ENCODE peak calls at places on chromosome 21, in nine cellular contexts. One of them, this sample, is unnamed.

GRCh38 chr21:42208801-42209490 is 10.0 kb upstream of the ABCG1 start:
- DNase-seq in activated CD4-positive, CD25-positive, alpha-beta regulatory T cell treated with anti-CD3 and anti-CD28 coated beads, Interleukin-2, amount 50 U/mL, for 16 hours: no peak
- DNase-seq in activated CD4-positive, alpha-beta T cell treated with anti-CD3 and anti-CD28 coated beads for 36 hours: no peak
- DNase-seq in NCI-H748 treated with DMSO at 0.1 percent for 48 hours: no peak
- DNase-seq in anterior cingulate cortex: no peak
- DNase-seq in Calu3: no peak
- DNase-seq in HS-27A: no peak
- DNase-seq in A172: no peak
- DNase-seq in adrenal gland: no peak
- DNase-seq in this sample: no peak

GRCh38 chr21:38955495-38955894 is 149.8 kb downstream of the ETS2 start:
- DNase-seq in Calu3: no peak
- DNase-seq in HS-27A: no peak
- DNase-seq in activated CD4-positive, alpha-beta T cell treated with anti-CD3 and anti-CD28 coated beads for 36 hours: no peak
- DNase-seq in activated CD4-positive, CD25-positive, alpha-beta regulatory T cell treated with anti-CD3 and anti-CD28 coated beads, Interleukin-2, amount 50 U/mL, for 16 hours: no peak
- DNase-seq in A172: peak
- DNase-seq in adrenal gland: no peak
- DNase-seq in NCI-H748 treated with DMSO at 0.1 percent for 48 hours: no peak
- DNase-seq in anterior cingulate cortex: no peak
- DNase-seq in this sample: no peak

GRCh38 chr21:37367758-37368535 is 1.4 kb downstream of the DYRK1A start:
- DNase-seq in HS-27A: no peak
- DNase-seq in adrenal gland: peak
- DNase-seq in Calu3: peak
- DNase-seq in activated CD4-positive, alpha-beta T cell treated with anti-CD3 and anti-CD28 coated beads for 36 hours: peak
- DNase-seq in activated CD4-positive, CD25-positive, alpha-beta regulatory T cell treated with anti-CD3 and anti-CD28 coated beads, Interleukin-2, amount 50 U/mL, for 16 hours: no peak
- DNase-seq in NCI-H748 treated with DMSO at 0.1 percent for 48 hours: no peak
- DNase-seq in A172: peak
- DNase-seq in anterior cingulate cortex: no peak
- DNase-seq in this sample: peak

GRCh38 chr21:37855568-37856391 is 60.5 kb downstream of the KCNJ6 start:
- DNase-seq in A172: peak
- DNase-seq in adrenal gland: no peak
- DNase-seq in NCI-H748 treated with DMSO at 0.1 percent for 48 hours: no peak
- DNase-seq in HS-27A: peak
- DNase-seq in anterior cingulate cortex: no peak
- DNase-seq in Calu3: no peak
- DNase-seq in activated CD4-positive, CD25-positive, alpha-beta regulatory T cell treated with anti-CD3 and anti-CD28 coated beads, Interleukin-2, amount 50 U/mL, for 16 hours: no peak
- DNase-seq in activated CD4-positive, alpha-beta T cell treated with anti-CD3 and anti-CD28 coated beads for 36 hours: no peak
- DNase-seq in this sample: peak

GRCh38 chr21:33078907-33079582 is 9.1 kb downstream of the OLIG1 start:
- DNase-seq in activated CD4-positive, alpha-beta T cell treated with anti-CD3 and anti-CD28 coated beads for 36 hours: peak
- DNase-seq in anterior cingulate cortex: peak
- DNase-seq in adrenal gland: no peak
- DNase-seq in Calu3: peak
- DNase-seq in NCI-H748 treated with DMSO at 0.1 percent for 48 hours: no peak
- DNase-seq in activated CD4-positive, CD25-positive, alpha-beta regulatory T cell treated with anti-CD3 and anti-CD28 coated beads, Interleukin-2, amount 50 U/mL, for 16 hours: no peak
- DNase-seq in HS-27A: peak
- DNase-seq in A172: peak
- DNase-seq in this sample: peak

GRCh38 chr21:21159253-21159899 is 161.2 kb downstream of the NCAM2 start:
- DNase-seq in activated CD4-positive, CD25-positive, alpha-beta regulatory T cell treated with anti-CD3 and anti-CD28 coated beads, Interleukin-2, amount 50 U/mL, for 16 hours: no peak
- DNase-seq in NCI-H748 treated with DMSO at 0.1 percent for 48 hours: peak
- DNase-seq in A172: no peak
- DNase-seq in Calu3: no peak
- DNase-seq in adrenal gland: no peak
- DNase-seq in anterior cingulate cortex: no peak
- DNase-seq in activated CD4-positive, alpha-beta T cell treated with anti-CD3 and anti-CD28 coated beads for 36 hours: no peak
- DNase-seq in HS-27A: no peak
- DNase-seq in this sample: no peak

GRCh38 chr21:42262826-42263225 is 43.9 kb downstream of the ABCG1 start:
- DNase-seq in A172: peak
- DNase-seq in activated CD4-positive, alpha-beta T cell treated with anti-CD3 and anti-CD28 coated beads for 36 hours: no peak
- DNase-seq in anterior cingulate cortex: no peak
- DNase-seq in HS-27A: no peak
- DNase-seq in Calu3: peak
- DNase-seq in adrenal gland: peak
- DNase-seq in activated CD4-positive, CD25-positive, alpha-beta regulatory T cell treated with anti-CD3 and anti-CD28 coated beads, Interleukin-2, amount 50 U/mL, for 16 hours: no peak
- DNase-seq in NCI-H748 treated with DMSO at 0.1 percent for 48 hours: no peak
- DNase-seq in this sample: peak

GRCh38 chr21:39105341-39105765 is 77.9 kb downstream of the PSMG1 start:
- DNase-seq in NCI-H748 treated with DMSO at 0.1 percent for 48 hours: no peak
- DNase-seq in Calu3: no peak
- DNase-seq in activated CD4-positive, alpha-beta T cell treated with anti-CD3 and anti-CD28 coated beads for 36 hours: no peak
- DNase-seq in A172: no peak
- DNase-seq in HS-27A: no peak
- DNase-seq in activated CD4-positive, CD25-positive, alpha-beta regulatory T cell treated with anti-CD3 and anti-CD28 coated beads, Interleukin-2, amount 50 U/mL, for 16 hours: no peak
- DNase-seq in adrenal gland: no peak
- DNase-seq in anterior cingulate cortex: no peak
- DNase-seq in this sample: no peak

GRCh38 chr21:19268634-19269138 is 865.1 kb upstream of the TMPRSS15 start:
- DNase-seq in anterior cingulate cortex: no peak
- DNase-seq in adrenal gland: no peak
- DNase-seq in activated CD4-positive, CD25-positive, alpha-beta regulatory T cell treated with anti-CD3 and anti-CD28 coated beads, Interleukin-2, amount 50 U/mL, for 16 hours: no peak
- DNase-seq in activated CD4-positive, alpha-beta T cell treated with anti-CD3 and anti-CD28 coated beads for 36 hours: no peak
- DNase-seq in NCI-H748 treated with DMSO at 0.1 percent for 48 hours: no peak
- DNase-seq in HS-27A: no peak
- DNase-seq in Calu3: no peak
- DNase-seq in A172: no peak
- DNase-seq in this sample: no peak

GRCh38 chr21:14797543-14797942 is 251.4 kb upstream of the SAMSN1 start:
- DNase-seq in activated CD4-positive, CD25-positive, alpha-beta regulatory T cell treated with anti-CD3 and anti-CD28 coated beads, Interleukin-2, amount 50 U/mL, for 16 hours: no peak
- DNase-seq in HS-27A: no peak
- DNase-seq in NCI-H748 treated with DMSO at 0.1 percent for 48 hours: no peak
- DNase-seq in anterior cingulate cortex: no peak
- DNase-seq in adrenal gland: no peak
- DNase-seq in Calu3: no peak
- DNase-seq in activated CD4-positive, alpha-beta T cell treated with anti-CD3 and anti-CD28 coated beads for 36 hours: no peak
- DNase-seq in A172: no peak
- DNase-seq in this sample: no peak

GRCh38 chr21:14086553-14086952 is 124.2 kb downstream of the LIPI start:
- DNase-seq in activated CD4-positive, CD25-positive, alpha-beta regulatory T cell treated with anti-CD3 and anti-CD28 coated beads, Interleukin-2, amount 50 U/mL, for 16 hours: no peak
- DNase-seq in activated CD4-positive, alpha-beta T cell treated with anti-CD3 and anti-CD28 coated beads for 36 hours: no peak
- DNase-seq in NCI-H748 treated with DMSO at 0.1 percent for 48 hours: no peak
- DNase-seq in Calu3: no peak
- DNase-seq in anterior cingulate cortex: no peak
- DNase-seq in HS-27A: no peak
- DNase-seq in A172: no peak
- DNase-seq in adrenal gland: no peak
- DNase-seq in this sample: no peak

GRCh38 chr21:45156459-45156858 is 82.1 kb downstream of the ADARB1 start:
- DNase-seq in HS-27A: no peak
- DNase-seq in anterior cingulate cortex: no peak
- DNase-seq in A172: no peak
- DNase-seq in adrenal gland: no peak
- DNase-seq in activated CD4-positive, alpha-beta T cell treated with anti-CD3 and anti-CD28 coated beads for 36 hours: no peak
- DNase-seq in NCI-H748 treated with DMSO at 0.1 percent for 48 hours: no peak
- DNase-seq in Calu3: no peak
- DNase-seq in activated CD4-positive, CD25-positive, alpha-beta regulatory T cell treated with anti-CD3 and anti-CD28 coated beads, Interleukin-2, amount 50 U/mL, for 16 hours: no peak
- DNase-seq in this sample: peak

GRCh38 chr21:42389449-42389835 is 6.4 kb downstream of the TMPRSS3 start:
- DNase-seq in anterior cingulate cortex: no peak
- DNase-seq in A172: no peak
- DNase-seq in activated CD4-positive, CD25-positive, alpha-beta regulatory T cell treated with anti-CD3 and anti-CD28 coated beads, Interleukin-2, amount 50 U/mL, for 16 hours: no peak
- DNase-seq in HS-27A: no peak
- DNase-seq in adrenal gland: no peak
- DNase-seq in Calu3: peak
- DNase-seq in activated CD4-positive, alpha-beta T cell treated with anti-CD3 and anti-CD28 coated beads for 36 hours: no peak
- DNase-seq in NCI-H748 treated with DMSO at 0.1 percent for 48 hours: peak
- DNase-seq in this sample: no peak

GRCh38 chr21:45802956-45803612 is 159.6 kb downstream of the PCBP3 start:
- DNase-seq in A172: no peak
- DNase-seq in activated CD4-positive, alpha-beta T cell treated with anti-CD3 and anti-CD28 coated beads for 36 hours: no peak
- DNase-seq in Calu3: no peak
- DNase-seq in activated CD4-positive, CD25-positive, alpha-beta regulatory T cell treated with anti-CD3 and anti-CD28 coated beads, Interleukin-2, amount 50 U/mL, for 16 hours: no peak
- DNase-seq in NCI-H748 treated with DMSO at 0.1 percent for 48 hours: no peak
- DNase-seq in adrenal gland: no peak
- DNase-seq in HS-27A: no peak
- DNase-seq in anterior cingulate cortex: no peak
- DNase-seq in this sample: no peak